ENCODE peak calls at places on chromosomes 5 and 9, in seven cellular contexts. Z is AG10803, V is endothelial cell, I is heart left ventricle, B is sigmoid colon, L is fibroblast of mammary gland, A is GM12865. S is an unnamed sample.

GRCh38 chr5:131609774-131610173 is 25.3 kb downstream of the RAPGEF6 start:
- DNase-seq in Z (peak; percentile 27), L (no peak), V (no peak), I (no peak), A (no peak), B (no peak), S (no peak)

GRCh38 chr9:16515207-16515606 is 355.3 kb downstream of the BNC2 start:
- DNase-seq in V (no peak), B (peak; percentile 73), Z (no peak), L (peak; percentile 11), A (no peak), I (no peak), S (no peak)

GRCh38 chr5:150544606-150545219 is 36.8 kb downstream of the NDST1 start:
- DNase-seq in Z (peak; percentile 54), L (peak; percentile 64), V (peak; percentile 86), B (peak; percentile 80), A (peak; percentile 84), I (peak; percentile 79), S (no peak)

GRCh38 chr5:33827885-33828284 is 63.9 kb downstream of the ADAMTS12 start:
- DNase-seq in B (no peak), I (no peak), A (no peak), L (no peak), Z (peak; percentile 74), V (no peak), S (no peak)

GRCh38 chr9:126531035-126531571 is 82.6 kb upstream of the LMX1B start:
- DNase-seq in B (no peak), I (no peak), Z (no peak), V (no peak), A (no peak), L (no peak), S (no peak)

GRCh38 chr5:130502702-130503101 is 598.4 kb downstream of the CHSY3 start:
- DNase-seq in V (no peak), A (no peak), B (no peak), L (no peak), Z (no peak), I (no peak), S (no peak)

GRCh38 chr9:89513836-89514235 is 15.9 kb upstream of the SEMA4D start:
- DNase-seq in A (no peak), L (no peak), V (no peak), Z (no peak), I (no peak), B (no peak), S (no peak)

GRCh38 chr9:512555-513272 is 298.0 kb downstream of the DOCK8 start:
- DNase-seq in I (no peak), V (no peak), B (no peak), Z (no peak), A (no peak), L (no peak), S (no peak)

GRCh38 chr5:165139730-165140129 is 1634.3 kb downstream of the MAT2B start:
- DNase-seq in L (no peak), B (no peak), V (no peak), I (no peak), Z (no peak), A (no peak), S (no peak)

GRCh38 chr9:77766587-77766986 is 118.5 kb upstream of the GNA14 start:
- DNase-seq in I (no peak), Z (no peak), V (no peak), A (no peak), L (no peak), B (no peak), S (no peak)

GRCh38 chr5:176899296-176899891 is at the start of gene HK3:
- DNase-seq in B (peak; percentile 48), V (no peak), L (no peak), I (no peak), A (no peak), Z (no peak), S (no peak)

GRCh38 chr5:150377964-150378694 is 20.6 kb downstream of the TCOF1 start:
- DNase-seq in Z (peak; percentile 98), I (no peak), L (peak; percentile 99), B (no peak), A (no peak), V (no peak), S (peak; percentile 84)

GRCh38 chr9:92483896-92484545 is 1.7 kb upstream of the ASPN start:
- DNase-seq in V (no peak), Z (peak; percentile 36), I (no peak), A (no peak), B (no peak), L (no peak), S (no peak)

GRCh38 chr5:132074091-132074771 is 642 bp downstream of the CSF2 start:
- DNase-seq in L (no peak), Z (no peak), A (no peak), V (no peak), I (no peak), B (no peak), S (no peak)

GRCh38 chr5:108084105-108084504 is 297.8 kb downstream of the FBXL17 start:
- DNase-seq in B (no peak), V (no peak), Z (no peak), L (peak; percentile 15), A (no peak), I (no peak), S (no peak)

GRCh38 chr5:111075520-111075919 is 4.0 kb downstream of the TSLP start:
- DNase-seq in L (peak; percentile 97), Z (peak; percentile 94), I (no peak), A (no peak), B (no peak), V (no peak), S (peak; percentile 81)

GRCh38 chr9:131618785-131619184 is 73.5 kb downstream of the PRRT1B start:
- DNase-seq in B (no peak), I (no peak), V (no peak), A (no peak), Z (no peak), L (no peak), S (no peak)

GRCh38 chr5:61349935-61350334 is 17.9 kb downstream of the ZSWIM6 start:
- DNase-seq in A (no peak), Z (no peak), B (no peak), V (no peak), I (no peak), L (no peak), S (no peak)
- TF ChIP-seq CTCF in A (no peak), Z (no peak), B (no peak), V (no peak), I (no peak), L (no peak), S (no peak)

DNA sequence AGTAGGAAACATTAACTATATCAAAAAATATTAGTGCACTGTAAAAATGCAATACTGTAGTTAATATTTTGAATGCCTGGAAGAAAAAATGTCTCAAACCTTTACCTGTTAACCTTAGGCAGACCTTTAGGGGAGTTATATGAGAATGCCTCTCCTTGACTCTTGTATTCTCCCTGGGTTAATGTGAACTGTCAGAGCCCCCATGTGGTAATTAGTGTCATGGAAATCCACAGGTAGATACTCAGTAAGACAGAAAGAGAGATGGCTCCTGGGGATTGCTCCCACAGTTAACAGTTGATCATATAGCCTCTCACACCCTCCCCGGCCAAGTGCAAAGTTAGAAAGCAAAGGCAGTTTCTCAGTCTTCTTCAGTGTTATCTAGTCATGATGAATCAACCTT is 742.8 kb downstream of the NR2F1-AS1 start:
- DNase-seq in I (no peak), V (peak; percentile 6), L (no peak), Z (no peak), B (no peak), A (peak; percentile 8), S (no peak)
- TF ChIP-seq CTCF in I (no peak), V (no peak), L (no peak), Z (no peak), B (no peak), A (no peak), S (no peak)

GRCh38 chr5:175610898-175611297 is 47.0 kb upstream of the HRH2 start:
- DNase-seq in V (no peak), Z (no peak), A (no peak), I (no peak), L (no peak), B (no peak), S (no peak)
- TF ChIP-seq CTCF in V (no peak), Z (no peak), A (no peak), I (no peak), L (no peak), B (no peak), S (no peak)

DNA sequence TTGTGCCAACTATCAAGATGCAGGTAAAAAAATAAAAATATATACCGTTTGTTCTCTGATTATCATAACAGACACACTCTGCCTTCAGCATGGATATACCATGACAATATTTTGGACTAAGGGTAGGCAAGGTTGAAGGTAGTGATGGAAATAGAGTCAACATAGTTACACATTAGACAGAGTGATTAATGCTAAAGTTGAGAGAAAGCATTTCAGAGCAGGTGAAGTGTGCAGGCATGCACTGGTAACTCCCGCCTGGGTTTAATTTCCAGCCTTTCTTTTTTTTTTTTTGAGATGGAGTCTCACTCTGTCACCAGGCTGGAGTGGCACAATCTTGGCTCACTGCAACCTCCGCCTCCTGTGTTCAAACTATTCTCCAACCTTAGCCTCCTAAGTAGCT is 458.5 kb downstream of the TLR4 start:
- DNase-seq in A (no peak), L (no peak), Z (no peak), I (no peak), B (no peak), V (no peak), S (no peak)
- TF ChIP-seq CTCF in A (no peak), L (no peak), Z (no peak), I (no peak), B (no peak), V (no peak), S (no peak)

DNA sequence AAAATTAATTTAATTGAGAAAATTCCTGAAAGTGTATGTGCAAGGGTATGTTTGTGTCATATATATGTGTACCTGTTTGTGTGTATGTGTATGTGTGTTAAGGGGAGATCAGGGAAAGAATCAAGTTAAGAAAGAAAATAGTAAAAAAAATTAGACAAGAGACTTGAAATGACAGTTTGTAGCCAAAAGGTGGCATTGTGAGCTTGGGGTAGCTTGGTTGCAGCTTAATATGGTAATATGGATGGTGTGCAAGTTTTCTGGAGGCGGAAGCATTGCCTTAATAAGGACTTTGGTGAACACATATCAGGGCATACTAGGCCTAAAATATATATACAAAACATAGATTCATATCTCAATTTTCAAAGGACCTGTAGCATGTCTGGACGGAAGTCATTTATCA is 129.9 kb downstream of the INSYN2B start:
- DNase-seq in I (no peak), V (no peak), L (peak; percentile 17), A (no peak), B (no peak), Z (no peak), S (no peak)
- TF ChIP-seq CTCF in I (no peak), V (peak; percentile 51), L (peak; percentile 29), A (peak; percentile 10), B (no peak), Z (peak; percentile 32), S (no peak)

DNA sequence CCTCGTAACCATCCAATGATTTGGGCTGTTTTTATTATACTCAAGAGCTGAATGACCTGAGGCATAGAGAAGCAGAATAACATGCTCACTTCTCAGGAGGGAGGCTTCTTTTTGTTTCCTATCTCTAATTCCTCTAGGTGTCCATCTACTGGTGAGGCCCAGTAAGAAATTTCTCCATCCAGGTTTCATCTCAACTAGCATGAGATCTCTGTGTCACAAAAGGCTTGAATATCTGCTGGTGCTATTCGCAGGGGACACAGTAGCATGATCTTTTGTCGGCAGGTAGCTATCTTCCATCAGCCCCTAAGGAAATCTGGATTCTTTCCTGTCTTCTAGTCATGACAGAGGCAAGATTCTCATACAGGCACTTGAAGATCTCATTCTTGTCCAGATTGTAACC is 8.9 kb downstream of the IFNE start:
- DNase-seq in B (no peak), I (no peak), Z (no peak), L (no peak), V (no peak), A (no peak), S (no peak)
- TF ChIP-seq CTCF in B (no peak), I (no peak), Z (peak; percentile 23), L (peak; percentile 13), V (no peak), A (no peak), S (no peak)

GRCh38 chr9:127698386-127698785 is 8.4 kb upstream of the CFAP157 start:
- DNase-seq in B (no peak), V (no peak), L (no peak), Z (no peak), I (no peak), A (no peak), S (no peak)
- TF ChIP-seq CTCF in B (no peak), V (no peak), L (no peak), Z (no peak), I (no peak), A (no peak), S (no peak)